ENCODE peak calls at places on chromosomes 2 and 18, in four cellular contexts. One of them, this sample, is unnamed.

GRCh38 chr2:85015653-85016360 is 44.8 kb downstream of the KCMF1 start:
- DNase-seq in K562: no peak
- DNase-seq in HepG2: no peak
- DNase-seq in WTC11: no peak
- DNase-seq in this sample: no peak

GRCh38 chr2:187986392-187987105 is 305.1 kb upstream of the GULP1 start:
- DNase-seq in HepG2: no peak
- DNase-seq in K562: no peak
- DNase-seq in WTC11: no peak
- DNase-seq in this sample: no peak

GRCh38 chr2:181341855-181342594 is 115.2 kb upstream of the ITGA4 start:
- DNase-seq in HepG2: no peak
- DNase-seq in K562: no peak
- DNase-seq in WTC11: no peak
- DNase-seq in this sample: no peak

GRCh38 chr2:138175066-138175465 is 210.8 kb downstream of the HNMT start:
- DNase-seq in HepG2: no peak
- DNase-seq in WTC11: no peak
- DNase-seq in K562: no peak
- DNase-seq in this sample: no peak

GRCh38 chr18:37253424-37254255 is 312.0 kb downstream of the CELF4 start:
- DNase-seq in K562: peak
- DNase-seq in WTC11: peak
- DNase-seq in HepG2: no peak
- DNase-seq in this sample: peak

GRCh38 chr2:238220892-238221521 is 17.5 kb upstream of the ILKAP start:
- DNase-seq in WTC11: no peak
- DNase-seq in K562: no peak
- DNase-seq in HepG2: peak
- DNase-seq in this sample: no peak

GRCh38 chr18:47163241-47163640 is 12.9 kb downstream of the IER3IP1 start:
- DNase-seq in HepG2: no peak
- DNase-seq in K562: no peak
- DNase-seq in WTC11: no peak
- DNase-seq in this sample: no peak

GRCh38 chr18:49319590-49319989 is 140.9 kb downstream of the DYM start:
- DNase-seq in WTC11: no peak
- DNase-seq in HepG2: no peak
- DNase-seq in K562: no peak
- DNase-seq in this sample: no peak

GRCh38 chr2:135175177-135175576 is 123.1 kb downstream of the RAB3GAP1 start:
- DNase-seq in K562: no peak
- DNase-seq in HepG2: no peak
- DNase-seq in WTC11: no peak
- DNase-seq in this sample: no peak

GRCh38 chr18:37408676-37409305 is 156.8 kb downstream of the CELF4 start:
- DNase-seq in WTC11: no peak
- DNase-seq in K562: no peak
- DNase-seq in HepG2: no peak
- DNase-seq in this sample: no peak

GRCh38 chr2:69831354-69831905 is 2.0 kb downstream of the GMCL1 start:
- DNase-seq in HepG2: peak
- DNase-seq in WTC11: no peak
- DNase-seq in K562: no peak
- DNase-seq in this sample: no peak

GRCh38 chr18:44715245-44715644 is 34.6 kb downstream of the SETBP1 start:
- DNase-seq in WTC11: no peak
- DNase-seq in HepG2: no peak
- DNase-seq in K562: no peak
- DNase-seq in this sample: no peak

GRCh38 chr2:200302940-200303727 is 3.4 kb upstream of the SPATS2L start:
- DNase-seq in K562: no peak
- DNase-seq in WTC11: no peak
- DNase-seq in HepG2: peak
- DNase-seq in this sample: no peak

GRCh38 chr18:74013955-74014354 is 133.7 kb downstream of the FBXO15 start:
- DNase-seq in WTC11: no peak
- DNase-seq in HepG2: no peak
- DNase-seq in K562: no peak
- DNase-seq in this sample: no peak

GRCh38 chr18:13337369-13337768 is 118.8 kb downstream of the LDLRAD4 start:
- DNase-seq in K562: no peak
- DNase-seq in HepG2: no peak
- DNase-seq in WTC11: no peak
- DNase-seq in this sample: no peak

GRCh38 chr2:177478029-177478428 is 85.5 kb downstream of the AGPS start:
- DNase-seq in HepG2: no peak
- DNase-seq in K562: peak
- DNase-seq in WTC11: no peak
- DNase-seq in this sample: no peak

GRCh38 chr2:118614856-118615255 is 232.6 kb downstream of the EN1 start:
- DNase-seq in WTC11: no peak
- DNase-seq in K562: no peak
- DNase-seq in HepG2: no peak
- DNase-seq in this sample: no peak

GRCh38 chr2:190723397-190724090 is 74.7 kb downstream of the NAB1 start:
- DNase-seq in HepG2: no peak
- DNase-seq in WTC11: no peak
- DNase-seq in K562: no peak
- DNase-seq in this sample: no peak

GRCh38 chr2:8608411-8608954 is 73.4 kb upstream of the ID2 start:
- DNase-seq in WTC11: no peak
- DNase-seq in HepG2: no peak
- DNase-seq in K562: no peak
- DNase-seq in this sample: no peak

GRCh38 chr2:152466041-152466440 is 131.1 kb downstream of the FMNL2 start:
- DNase-seq in K562: peak
- DNase-seq in WTC11: no peak
- DNase-seq in HepG2: no peak
- DNase-seq in this sample: no peak

GRCh38 chr18:45254683-45255082 is 360.6 kb upstream of the SLC14A2 start:
- DNase-seq in K562: no peak
- DNase-seq in HepG2: no peak
- DNase-seq in WTC11: no peak
- DNase-seq in this sample: no peak

GRCh38 chr2:224778474-224778877 is 62.3 kb upstream of the CCDC195 start:
- DNase-seq in HepG2: peak
- DNase-seq in WTC11: peak
- DNase-seq in K562: peak
- DNase-seq in this sample: peak

GRCh38 chr2:223047260-223047761 is 4.7 kb upstream of the KCNE4 start:
- DNase-seq in HepG2: no peak
- DNase-seq in K562: no peak
- DNase-seq in WTC11: no peak
- DNase-seq in this sample: no peak

GRCh38 chr2:196511258-196511971 is 128.1 kb upstream of the CCDC150 start:
- DNase-seq in WTC11: no peak
- DNase-seq in HepG2: no peak
- DNase-seq in K562: no peak
- DNase-seq in this sample: no peak

DNA sequence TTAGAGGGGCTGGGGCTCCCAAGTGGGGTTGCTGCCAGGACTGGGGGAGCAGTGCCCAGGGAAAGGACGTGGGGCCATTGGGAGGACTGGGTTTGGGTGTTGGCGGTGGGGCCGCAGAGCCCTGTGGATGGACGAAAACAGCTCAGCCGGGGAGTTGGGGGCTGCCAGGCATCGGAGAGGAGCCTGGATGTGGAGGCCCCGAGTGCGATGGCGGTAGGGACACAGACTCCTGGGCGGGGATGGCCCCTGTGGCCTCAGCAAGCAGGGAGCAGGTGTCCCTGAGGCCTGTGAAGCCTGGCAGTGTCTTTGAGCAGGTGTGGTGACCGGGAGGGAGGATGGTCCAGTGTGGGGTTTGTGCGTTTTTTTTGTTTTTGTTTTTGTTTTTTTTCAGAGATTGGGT is 13.3 kb downstream of the CTDP1 start:
- DNase-seq in HepG2: no peak
- DNase-seq in WTC11: no peak
- DNase-seq in K562: no peak
- DNase-seq in this sample: no peak
- TF ChIP-seq ELF4 in HepG2: no peak
- TF ChIP-seq ELF4 in WTC11: no peak
- TF ChIP-seq ELF4 in K562: no peak
- TF ChIP-seq ELF4 in this sample: no peak

DNA sequence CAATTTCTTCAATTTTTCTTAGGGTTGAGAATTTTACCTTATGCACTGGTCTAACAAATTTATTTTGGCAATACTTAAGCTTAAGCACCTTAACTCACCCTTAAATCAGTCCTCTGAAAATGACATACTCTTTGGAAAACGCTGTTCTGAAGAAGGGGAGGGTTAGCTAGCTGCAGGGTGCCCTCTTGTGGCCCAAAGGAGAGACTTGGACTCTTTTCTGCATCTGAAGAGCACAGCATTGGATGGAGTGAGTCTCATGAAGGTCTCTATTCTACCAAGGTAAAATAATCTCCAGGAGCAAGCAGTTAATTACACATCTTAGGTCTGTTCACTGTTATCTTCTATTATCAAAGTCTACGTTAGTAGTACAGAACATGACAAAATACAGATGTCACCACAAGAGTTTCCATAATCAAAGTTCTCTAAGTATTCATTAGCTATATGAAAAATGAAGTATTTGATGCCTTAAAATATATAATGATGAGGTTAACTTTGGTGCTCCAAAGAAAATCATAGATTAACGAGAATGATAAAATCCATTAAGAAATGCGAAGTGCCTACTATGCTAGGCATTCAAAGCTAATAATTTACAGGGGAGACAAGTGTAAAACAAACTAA is 24.4 kb downstream of the PUM2 start:
- DNase-seq in K562: peak
- DNase-seq in HepG2: peak
- DNase-seq in WTC11: peak
- DNase-seq in this sample: peak
- TF ChIP-seq ELF4 in K562: no peak
- TF ChIP-seq ELF4 in HepG2: no peak
- TF ChIP-seq ELF4 in WTC11: no peak
- TF ChIP-seq ELF4 in this sample: no peak

DNA sequence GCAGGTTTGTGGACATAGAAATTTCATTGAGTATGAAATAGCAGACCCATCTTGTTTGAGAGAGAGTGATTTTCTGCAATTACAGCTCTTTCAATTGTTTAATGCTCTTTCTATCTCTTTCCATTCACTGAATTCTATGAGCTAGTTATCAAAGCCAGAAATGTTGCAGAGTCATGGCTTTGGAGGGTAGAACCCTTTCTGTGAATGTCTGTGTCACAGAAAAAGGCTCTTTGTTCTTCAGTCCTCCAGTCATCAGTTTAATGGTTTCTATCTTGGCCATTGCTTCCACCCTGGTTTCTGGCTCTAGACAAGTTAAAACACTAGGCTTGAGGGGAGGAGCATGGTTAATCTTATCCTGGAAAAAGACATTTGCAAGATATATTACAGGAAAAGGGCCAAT is 655.0 kb downstream of the STK39 start:
- DNase-seq in K562: no peak
- DNase-seq in WTC11: no peak
- DNase-seq in HepG2: no peak
- DNase-seq in this sample: no peak
- TF ChIP-seq ELF4 in K562: no peak
- TF ChIP-seq ELF4 in WTC11: no peak
- TF ChIP-seq ELF4 in HepG2: no peak
- TF ChIP-seq ELF4 in this sample: no peak

GRCh38 chr2:16102287-16102975 is 162.1 kb downstream of the MYCN start:
- DNase-seq in K562: no peak
- DNase-seq in HepG2: no peak
- DNase-seq in WTC11: no peak
- DNase-seq in this sample: no peak

GRCh38 chr2:16096962-16097361 is 156.6 kb downstream of the MYCN start:
- DNase-seq in K562: no peak
- DNase-seq in WTC11: no peak
- DNase-seq in HepG2: peak
- DNase-seq in this sample: no peak

GRCh38 chr2:16100006-16100405 is 159.7 kb downstream of the MYCN start:
- DNase-seq in HepG2: peak
- DNase-seq in K562: no peak
- DNase-seq in WTC11: no peak
- DNase-seq in this sample: no peak

GRCh38 chr2:16101196-16101595 is 160.8 kb downstream of the MYCN start:
- DNase-seq in WTC11: no peak
- DNase-seq in K562: no peak
- DNase-seq in HepG2: no peak
- DNase-seq in this sample: no peak

GRCh38 chr2:16099326-16099725 is 159.0 kb downstream of the MYCN start:
- DNase-seq in HepG2: no peak
- DNase-seq in K562: no peak
- DNase-seq in WTC11: no peak
- DNase-seq in this sample: no peak
- TF ChIP-seq ELF4 in HepG2: no peak
- TF ChIP-seq ELF4 in K562: no peak
- TF ChIP-seq ELF4 in WTC11: no peak
- TF ChIP-seq ELF4 in this sample: no peak

GRCh38 chr18:24678626-24679025 is 218.2 kb downstream of the HRH4 start:
- DNase-seq in WTC11: no peak
- DNase-seq in K562: no peak
- DNase-seq in HepG2: no peak
- DNase-seq in this sample: no peak
- TF ChIP-seq ELF4 in WTC11: no peak
- TF ChIP-seq ELF4 in K562: no peak
- TF ChIP-seq ELF4 in HepG2: no peak
- TF ChIP-seq ELF4 in this sample: no peak

DNA sequence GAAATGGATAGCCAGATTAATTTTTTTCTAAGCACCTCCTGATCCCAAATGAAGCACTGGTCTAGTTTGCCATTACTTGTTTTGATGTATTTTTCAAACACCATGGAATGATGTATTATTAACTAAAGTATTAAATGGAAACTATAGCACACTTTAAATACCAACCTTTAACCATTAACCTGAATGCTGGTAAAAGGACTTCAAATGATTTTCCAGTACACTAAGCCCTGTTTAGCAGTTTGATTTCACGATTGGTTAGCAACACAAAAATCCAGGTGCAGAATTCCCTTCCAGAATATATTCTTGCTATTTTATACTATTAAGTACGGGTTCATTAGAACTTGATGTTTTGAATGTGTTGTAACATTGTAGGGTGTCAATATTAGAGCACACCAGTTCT is 37.4 kb downstream of the COL4A3 start:
- DNase-seq in K562: no peak
- DNase-seq in WTC11: no peak
- DNase-seq in HepG2: no peak
- DNase-seq in this sample: no peak
- TF ChIP-seq ELF4 in K562: no peak
- TF ChIP-seq ELF4 in WTC11: no peak
- TF ChIP-seq ELF4 in HepG2: no peak
- TF ChIP-seq ELF4 in this sample: no peak

DNA sequence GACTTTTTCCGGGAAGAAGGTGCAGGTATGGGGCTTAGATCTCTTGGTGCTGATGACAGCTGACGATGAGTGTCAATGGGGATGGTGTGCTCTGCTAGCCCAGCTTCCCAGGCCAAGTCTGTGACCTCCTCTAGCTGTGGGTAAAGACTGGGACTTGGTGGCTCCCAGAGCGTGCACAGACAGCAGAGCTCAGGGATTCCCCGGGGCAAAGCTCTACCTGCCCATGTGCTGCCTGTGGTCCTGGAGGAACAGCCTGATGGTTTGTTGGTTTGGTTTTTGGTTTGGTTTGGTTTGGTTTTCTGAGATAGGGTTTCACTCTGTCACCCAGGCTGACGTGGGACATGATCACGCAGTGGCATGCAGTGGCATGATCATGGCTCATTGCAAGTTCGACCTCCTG is 19.2 kb downstream of the ATP6V1B1 start:
- DNase-seq in HepG2: no peak
- DNase-seq in WTC11: no peak
- DNase-seq in K562: no peak
- DNase-seq in this sample: no peak
- TF ChIP-seq ELF4 in HepG2: no peak
- TF ChIP-seq ELF4 in WTC11: no peak
- TF ChIP-seq ELF4 in K562: no peak
- TF ChIP-seq ELF4 in this sample: no peak

This sample was measured in HEK293T.